ENCODE peak calls at places on chromosomes 3 and 15, in seven cellular contexts. S, N, D, U, V, A and G are unnamed samples.

GRCh38 chr3:9503283-9503682 is 50.3 kb downstream of the LHFPL4 start:
- DNase-seq in S (peak), N (peak), D (peak), U (peak), V (peak), A (peak), G (no peak)

GRCh38 chr3:74562528-74563190 is 51.8 kb downstream of the CNTN3 start:
- DNase-seq in S (no peak), N (no peak), D (no peak), U (no peak), V (no peak), A (no peak), G (no peak)

GRCh38 chr15:59255647-59256380 is 49.2 kb downstream of the LDHAL6B start:
- DNase-seq in S (no peak), N (peak), D (no peak), U (peak), V (no peak), A (no peak), G (peak)

GRCh38 chr3:10419637-10420232 is 85.7 kb downstream of the ATP2B2 start:
- DNase-seq in S (peak), N (no peak), D (no peak), U (no peak), V (no peak), A (no peak), G (no peak)

GRCh38 chr3:72976182-72976825 is 20.3 kb upstream of the PPP4R2 start:
- DNase-seq in S (peak), N (no peak), D (no peak), U (no peak), V (no peak), A (no peak), G (no peak)

GRCh38 chr15:80773122-80773551 is 6.0 kb upstream of the CEMIP start:
- DNase-seq in S (no peak), N (peak), D (no peak), U (no peak), V (no peak), A (no peak), G (no peak)

GRCh38 chr15:55829826-55830225 is 86.9 kb upstream of the PRTG start:
- DNase-seq in S (no peak), N (no peak), D (no peak), U (no peak), V (no peak), A (no peak), G (no peak)

GRCh38 chr15:80106051-80106450 is 46.6 kb downstream of the ZFAND6 start:
- DNase-seq in S (peak), N (no peak), D (no peak), U (no peak), V (no peak), A (no peak), G (no peak)

GRCh38 chr15:96218623-96219465 is 111.7 kb upstream of the NR2F2 start:
- DNase-seq in S (no peak), N (no peak), D (no peak), U (no peak), V (no peak), A (no peak), G (no peak)

GRCh38 chr15:57551717-57552677 is 39.7 kb upstream of the MYZAP start:
- DNase-seq in S (peak), N (peak), D (no peak), U (no peak), V (no peak), A (no peak), G (no peak)

GRCh38 chr3:197362086-197362485 is 63.7 kb upstream of the DLG1 start:
- DNase-seq in S (no peak), N (no peak), D (no peak), U (no peak), V (no peak), A (no peak), G (no peak)

GRCh38 chr15:86016750-86017149 is 62.9 kb upstream of the AGBL1 start:
- DNase-seq in S (no peak), N (no peak), D (no peak), U (no peak), V (no peak), A (no peak), G (no peak)

GRCh38 chr3:45612918-45613602 is 18.5 kb downstream of the LIMD1 start:
- DNase-seq in S (no peak), N (no peak), D (peak), U (no peak), V (no peak), A (no peak), G (no peak)

GRCh38 chr15:93349146-93349545 is 260.1 kb upstream of the RGMA start:
- DNase-seq in S (no peak), N (no peak), D (no peak), U (no peak), V (no peak), A (no peak), G (no peak)

GRCh38 chr15:41476416-41477048 is 17.1 kb upstream of the ITPKA start:
- DNase-seq in S (no peak), N (no peak), D (no peak), U (no peak), V (no peak), A (no peak), G (no peak)

GRCh38 chr3:156455839-156456238 is 99.1 kb downstream of the SSR3 start:
- DNase-seq in S (no peak), N (no peak), D (no peak), U (no peak), V (no peak), A (no peak), G (no peak)

GRCh38 chr3:141972394-141972793 is 96.0 kb downstream of the ATP1B3 start:
- DNase-seq in S (no peak), N (no peak), D (no peak), U (no peak), V (no peak), A (no peak), G (no peak)

GRCh38 chr3:186167646-186168045 is 58.8 kb upstream of the ETV5 start:
- DNase-seq in S (no peak), N (no peak), D (no peak), U (no peak), V (no peak), A (no peak), G (no peak)

GRCh38 chr15:71143373-71144310 is 28.4 kb downstream of the THSD4 start:
- DNase-seq in S (no peak), N (no peak), D (no peak), U (no peak), V (no peak), A (no peak), G (no peak)

GRCh38 chr3:73121684-73122331 is 60.3 kb downstream of the EBLN2 start:
- DNase-seq in S (no peak), N (no peak), D (no peak), U (no peak), V (no peak), A (no peak), G (no peak)

GRCh38 chr3:43505351-43505750 is 116.5 kb downstream of the ANO10 start:
- DNase-seq in S (peak), N (no peak), D (no peak), U (no peak), V (no peak), A (no peak), G (no peak)

GRCh38 chr3:117524890-117525289 is 815.3 kb downstream of the TUSC7 start:
- DNase-seq in S (no peak), N (peak), D (no peak), U (no peak), V (no peak), A (no peak), G (no peak)

GRCh38 chr3:37308247-37308646 is 133.9 kb upstream of the LRRFIP2 start:
- DNase-seq in S (peak), N (no peak), D (peak), U (no peak), V (no peak), A (no peak), G (no peak)

GRCh38 chr15:61081028-61081322 is 148.1 kb downstream of the RORA start:
- DNase-seq in S (no peak), N (no peak), D (no peak), U (no peak), V (no peak), A (no peak), G (no peak)

GRCh38 chr3:156818890-156819289 is 7.3 kb upstream of the LEKR1 start:
- DNase-seq in S (peak), N (peak), D (no peak), U (no peak), V (no peak), A (no peak), G (no peak)

GRCh38 chr3:45249391-45249790 is 23.3 kb upstream of the TMEM158 start:
- DNase-seq in S (no peak), N (no peak), D (no peak), U (no peak), V (no peak), A (no peak), G (no peak)

GRCh38 chr3:153320585-153321128 is 158.6 kb downstream of the RAP2B start:
- DNase-seq in S (no peak), N (no peak), D (no peak), U (no peak), V (no peak), A (no peak), G (no peak)

GRCh38 chr3:192515661-192516040 is 211.7 kb downstream of the FGF12 start:
- DNase-seq in S (no peak), N (no peak), D (no peak), U (no peak), V (no peak), A (no peak), G (no peak)

GRCh38 chr15:78457101-78457500 is 19.1 kb downstream of the IREB2 start:
- DNase-seq in S (peak), N (peak), D (no peak), U (no peak), V (no peak), A (peak), G (no peak)

GRCh38 chr3:184129012-184129411 is 6.1 kb upstream of the EIF2B5 start:
- DNase-seq in S (peak), N (peak), D (peak), U (peak), V (no peak), A (peak), G (no peak)

GRCh38 chr3:10365791-10366190 is 44.9 kb upstream of the SEC13 start:
- DNase-seq in S (no peak), N (peak), D (no peak), U (no peak), V (no peak), A (no peak), G (no peak)

GRCh38 chr15:44692659-44693058 is 18.5 kb downstream of the PATL2 start:
- DNase-seq in S (no peak), N (no peak), D (no peak), U (no peak), V (no peak), A (no peak), G (no peak)

GRCh38 chr3:63707731-63708130 is 55.3 kb downstream of the SNTN start:
- DNase-seq in S (no peak), N (no peak), D (no peak), U (no peak), V (no peak), A (no peak), G (no peak)

GRCh38 chr3:141050913-141051632 is at the start of gene SPSB4:
- DNase-seq in S (no peak), N (peak), D (no peak), U (no peak), V (peak), A (peak), G (peak)

GRCh38 chr15:49296258-49296657 is 126.2 kb downstream of the GALK2 start:
- DNase-seq in S (no peak), N (no peak), D (no peak), U (no peak), V (no peak), A (no peak), G (no peak)

GRCh38 chr3:15633766-15634588 is 32.4 kb downstream of the BTD start:
- DNase-seq in S (peak), N (no peak), D (no peak), U (no peak), V (no peak), A (no peak), G (no peak)

DNA sequence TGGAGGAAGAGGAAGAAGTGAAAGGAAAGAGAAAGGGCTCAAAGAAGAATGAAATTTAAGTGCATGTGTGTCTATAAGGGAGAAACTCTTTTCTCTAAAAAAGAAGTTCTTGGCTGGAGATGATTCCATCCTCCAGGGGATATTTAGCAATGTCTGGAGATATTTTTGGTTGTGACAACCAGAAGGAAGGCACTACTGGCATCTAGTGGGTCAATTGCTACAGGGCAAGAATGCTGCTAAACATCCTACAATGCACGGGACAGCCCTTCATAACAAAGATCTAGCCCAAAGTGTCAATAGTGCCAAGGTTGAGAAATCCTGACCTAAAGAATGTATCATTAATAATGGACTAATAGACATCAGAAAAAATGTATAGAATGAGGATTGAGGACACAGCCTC is 57.4 kb upstream of the ST3GAL6 start:
- DNase-seq in S (peak), N (peak), D (no peak), U (no peak), V (no peak), A (no peak), G (no peak)
- TF ChIP-seq CTCF in S (peak), N (peak), D (no peak), U (no peak), V (no peak), A (no peak), G (no peak)

GRCh38 chr3:46849098-46849631 is 14.1 kb downstream of the MYL3 start:
- DNase-seq in S (no peak), N (no peak), D (no peak), U (no peak), V (no peak), A (no peak), G (peak)

GRCh38 chr3:46847744-46848143 is 15.5 kb downstream of the MYL3 start:
- DNase-seq in S (no peak), N (no peak), D (no peak), U (no peak), V (no peak), A (no peak), G (no peak)

GRCh38 chr3:46846624-46847542 is 16.4 kb downstream of the MYL3 start:
- DNase-seq in S (no peak), N (no peak), D (no peak), U (peak), V (no peak), A (no peak), G (no peak)

GRCh38 chr3:46849686-46850467 is 13.4 kb downstream of the MYL3 start:
- DNase-seq in S (no peak), N (no peak), D (no peak), U (no peak), V (no peak), A (no peak), G (no peak)

DNA sequence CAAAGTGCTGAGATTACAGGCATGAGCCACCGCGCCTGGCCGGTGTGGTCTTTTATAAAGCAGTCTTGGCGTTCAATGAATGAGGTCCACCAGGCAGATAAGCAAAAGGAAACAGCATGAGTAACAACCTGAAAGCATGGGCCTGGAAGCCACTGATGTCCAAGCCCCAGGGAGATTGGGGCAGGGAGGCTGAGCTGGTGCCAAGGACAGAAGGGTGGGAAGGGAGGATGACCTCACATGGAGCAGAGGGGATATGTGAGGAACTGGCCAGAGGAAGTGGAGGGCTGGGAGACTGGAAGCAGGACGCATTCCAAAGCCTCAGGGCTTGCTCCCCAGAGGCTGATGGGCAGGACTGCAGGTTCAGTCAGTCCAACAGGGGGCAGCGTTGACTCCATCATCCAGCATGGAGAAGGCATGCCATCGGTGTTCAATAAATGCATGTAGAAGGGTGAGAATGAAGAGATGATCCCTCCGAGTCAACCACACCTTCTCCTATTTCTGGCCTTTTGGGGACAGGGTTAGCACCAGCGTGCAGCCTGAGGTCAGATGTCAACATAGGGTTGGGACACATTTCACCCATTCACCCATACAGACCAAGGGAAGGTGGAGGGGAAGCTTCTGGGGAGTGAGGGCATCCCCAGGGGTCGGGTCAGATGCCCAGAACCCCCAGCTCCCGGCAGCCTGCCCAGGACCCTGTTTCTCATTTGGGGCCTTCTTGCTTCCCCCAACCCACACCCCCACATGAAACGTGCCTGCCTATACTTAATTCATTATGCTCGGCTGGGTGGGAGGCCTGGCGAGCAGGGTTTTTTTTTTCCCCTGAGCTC is 14.8 kb downstream of the MYL3 start:
- DNase-seq in S (peak), N (peak), D (no peak), U (peak), V (peak), A (no peak), G (peak)
- TF ChIP-seq CTCF in S (peak), N (peak), D (peak), U (no peak), V (peak), A (peak), G (no peak)

GRCh38 chr3:190117995-190118394 is 2.7 kb downstream of the P3H2 start:
- DNase-seq in S (no peak), N (no peak), D (no peak), U (no peak), V (no peak), A (no peak), G (no peak)
- TF ChIP-seq CTCF in S (no peak), N (no peak), D (no peak), U (no peak), V (no peak), A (no peak), G (no peak)

GRCh38 chr3:4996771-4997291 is 17.6 kb downstream of the BHLHE40 start:
- DNase-seq in S (no peak), N (no peak), D (no peak), U (peak), V (no peak), A (no peak), G (no peak)
- TF ChIP-seq CTCF in S (no peak), N (no peak), D (no peak), U (no peak), V (no peak), A (no peak), G (no peak)

DNA sequence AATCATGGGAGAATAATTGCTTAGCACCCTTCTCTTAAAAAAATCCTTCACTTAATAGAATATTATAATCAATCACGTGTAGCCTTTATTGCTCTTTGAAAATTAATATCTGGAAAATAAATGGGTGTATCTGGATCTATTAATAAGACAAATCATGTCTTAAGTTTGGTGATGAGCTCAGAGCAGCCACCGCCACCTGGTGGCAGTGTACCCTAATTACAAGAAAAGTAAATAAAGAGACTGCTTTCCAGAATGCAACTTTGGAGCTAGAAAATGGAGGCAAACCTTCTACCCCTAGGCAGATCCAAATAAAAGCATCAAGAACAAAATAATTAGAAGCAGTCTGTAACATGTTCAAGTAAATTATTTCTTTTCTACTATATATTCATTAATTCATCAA is 43.5 kb downstream of the EPHB1 start:
- DNase-seq in S (no peak), N (no peak), D (no peak), U (no peak), V (no peak), A (no peak), G (no peak)
- TF ChIP-seq CTCF in S (peak), N (peak), D (no peak), U (peak), V (peak), A (peak), G (no peak)

DNA sequence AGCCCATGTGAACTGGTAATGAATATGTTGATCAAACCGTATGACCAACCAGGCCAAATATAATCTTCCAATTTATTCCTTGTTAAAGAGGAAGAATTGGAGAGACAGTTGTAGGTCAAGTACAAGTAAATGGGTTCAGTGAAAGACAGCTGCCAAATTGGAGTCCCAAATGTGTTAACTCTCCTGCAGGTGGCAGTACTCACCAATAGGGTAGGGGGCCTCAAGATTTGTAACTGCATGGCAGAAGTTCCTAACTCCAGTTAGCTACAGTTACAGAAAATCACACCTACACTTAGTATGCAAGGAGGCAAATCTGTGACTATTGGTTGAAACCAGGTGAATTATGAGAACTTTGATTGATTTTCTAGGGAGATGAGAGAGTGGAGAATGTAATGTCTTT is 278.0 kb downstream of the ZBBX start:
- DNase-seq in S (no peak), N (no peak), D (no peak), U (no peak), V (no peak), A (no peak), G (no peak)
- TF ChIP-seq CTCF in S (no peak), N (no peak), D (no peak), U (no peak), V (peak), A (no peak), G (no peak)

DNA sequence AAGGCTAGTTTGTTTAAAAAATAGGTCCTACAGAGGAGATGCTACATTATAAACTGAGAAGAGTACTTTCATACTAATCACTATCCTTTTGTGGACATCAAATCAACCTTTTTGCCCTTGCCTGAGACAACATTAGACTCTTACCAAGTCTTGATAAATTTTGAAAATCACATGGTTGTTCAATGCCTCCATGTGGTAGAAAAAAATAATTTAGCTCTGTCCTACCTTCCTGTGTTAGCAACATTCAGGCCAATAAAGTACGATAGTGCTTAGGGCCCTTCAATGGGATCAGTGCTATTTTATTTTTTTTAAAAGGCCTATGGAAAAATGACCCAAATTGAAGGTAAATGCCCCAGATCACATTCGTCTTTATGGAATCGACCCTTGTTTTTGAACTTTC is 5.0 kb upstream of the UBE2E1 start:
- DNase-seq in S (no peak), N (no peak), D (no peak), U (no peak), V (no peak), A (no peak), G (no peak)
- TF ChIP-seq CTCF in S (peak), N (no peak), D (peak), U (no peak), V (no peak), A (peak), G (no peak)

GRCh38 chr15:76285241-76285825 is 25.9 kb downstream of the ETFA start:
- DNase-seq in S (peak), N (peak), D (no peak), U (no peak), V (no peak), A (no peak), G (no peak)
- TF ChIP-seq CTCF in S (peak), N (peak), D (peak), U (no peak), V (peak), A (peak), G (no peak)